ENCODE peak calls at places on chromosomes 12 and 14, in ten cellular contexts. One of them, this sample, is unnamed. For H3K4me1, the result is how much of the 10 kb centered on the place peaks cover.

GRCh38 chr14:105180598-105181528 is at the start of gene NUDT14:
- DNase-seq in A549: peak
- DNase-seq in sigmoid colon: no peak
- DNase-seq in right lobe of liver: peak
- DNase-seq in psoas muscle: peak
- DNase-seq in OCI-LY7: peak
- DNase-seq in GM12878: no peak
- DNase-seq in gastrocnemius medialis: no peak
- DNase-seq in ovary: peak
- DNase-seq in body of pancreas: peak
- DNase-seq in this sample: peak

GRCh38 chr12:20601668-20602280 is 93.4 kb upstream of the SLCO1C1 start:
- DNase-seq in sigmoid colon: no peak
- DNase-seq in body of pancreas: no peak
- DNase-seq in ovary: no peak
- DNase-seq in psoas muscle: no peak
- DNase-seq in A549: peak
- DNase-seq in GM12878: no peak
- DNase-seq in right lobe of liver: no peak
- DNase-seq in gastrocnemius medialis: no peak
- DNase-seq in OCI-LY7: peak
- DNase-seq in this sample: no peak

GRCh38 chr12:2120982-2121758 is 68.4 kb downstream of the CACNA1C start:
- DNase-seq in sigmoid colon: peak
- DNase-seq in psoas muscle: no peak
- DNase-seq in GM12878: no peak
- DNase-seq in right lobe of liver: no peak
- DNase-seq in OCI-LY7: no peak
- DNase-seq in ovary: no peak
- DNase-seq in A549: no peak
- DNase-seq in body of pancreas: no peak
- DNase-seq in gastrocnemius medialis: no peak
- DNase-seq in this sample: no peak

GRCh38 chr12:55847033-55847432 is 4.3 kb upstream of the MMP19 start:
- DNase-seq in OCI-LY7: no peak
- DNase-seq in GM12878: no peak
- DNase-seq in ovary: peak
- DNase-seq in psoas muscle: no peak
- DNase-seq in body of pancreas: no peak
- DNase-seq in gastrocnemius medialis: no peak
- DNase-seq in right lobe of liver: no peak
- DNase-seq in A549: no peak
- DNase-seq in sigmoid colon: peak
- DNase-seq in this sample: no peak

GRCh38 chr12:114982760-114983159 is 298.8 kb upstream of the TBX3 start:
- DNase-seq in A549: peak
- DNase-seq in right lobe of liver: no peak
- DNase-seq in ovary: no peak
- DNase-seq in gastrocnemius medialis: no peak
- DNase-seq in OCI-LY7: no peak
- DNase-seq in psoas muscle: no peak
- DNase-seq in body of pancreas: no peak
- DNase-seq in sigmoid colon: no peak
- DNase-seq in GM12878: no peak
- DNase-seq in this sample: no peak

GRCh38 chr12:38844237-38844636 is 61.2 kb downstream of the CPNE8 start:
- DNase-seq in gastrocnemius medialis: no peak
- DNase-seq in A549: no peak
- DNase-seq in GM12878: no peak
- DNase-seq in psoas muscle: no peak
- DNase-seq in ovary: no peak
- DNase-seq in body of pancreas: no peak
- DNase-seq in sigmoid colon: no peak
- DNase-seq in OCI-LY7: no peak
- DNase-seq in right lobe of liver: no peak
- DNase-seq in this sample: no peak

GRCh38 chr12:110966081-110966760 is 45.8 kb upstream of the MYL2 start:
- DNase-seq in body of pancreas: no peak
- DNase-seq in A549: no peak
- DNase-seq in sigmoid colon: no peak
- DNase-seq in GM12878: no peak
- DNase-seq in psoas muscle: no peak
- DNase-seq in ovary: no peak
- DNase-seq in right lobe of liver: no peak
- DNase-seq in OCI-LY7: no peak
- DNase-seq in gastrocnemius medialis: no peak
- DNase-seq in this sample: no peak

GRCh38 chr14:34029921-34030334 is 79.1 kb upstream of the EGLN3 start:
- DNase-seq in psoas muscle: peak
- DNase-seq in sigmoid colon: peak
- DNase-seq in right lobe of liver: no peak
- DNase-seq in body of pancreas: peak
- DNase-seq in OCI-LY7: no peak
- DNase-seq in A549: no peak
- DNase-seq in gastrocnemius medialis: peak
- DNase-seq in GM12878: no peak
- DNase-seq in ovary: peak
- DNase-seq in this sample: peak

GRCh38 chr14:39641224-39641623 is 209.0 kb upstream of the FBXO33 start:
- DNase-seq in sigmoid colon: no peak
- DNase-seq in A549: no peak
- DNase-seq in ovary: no peak
- DNase-seq in gastrocnemius medialis: no peak
- DNase-seq in psoas muscle: no peak
- DNase-seq in body of pancreas: no peak
- DNase-seq in right lobe of liver: no peak
- DNase-seq in OCI-LY7: no peak
- DNase-seq in GM12878: no peak
- DNase-seq in this sample: no peak

GRCh38 chr12:76083246-76083735 is 1.2 kb downstream of the NAP1L1 start:
- DNase-seq in right lobe of liver: no peak
- DNase-seq in psoas muscle: no peak
- DNase-seq in GM12878: no peak
- DNase-seq in OCI-LY7: no peak
- DNase-seq in body of pancreas: no peak
- DNase-seq in sigmoid colon: no peak
- DNase-seq in gastrocnemius medialis: no peak
- DNase-seq in A549: no peak
- DNase-seq in ovary: no peak
- DNase-seq in this sample: no peak

GRCh38 chr14:53900499-53900898 is 56.1 kb downstream of the BMP4 start:
- DNase-seq in body of pancreas: peak
- DNase-seq in OCI-LY7: no peak
- DNase-seq in sigmoid colon: peak
- DNase-seq in gastrocnemius medialis: peak
- DNase-seq in A549: no peak
- DNase-seq in psoas muscle: peak
- DNase-seq in GM12878: no peak
- DNase-seq in right lobe of liver: no peak
- DNase-seq in ovary: no peak
- DNase-seq in this sample: no peak

GRCh38 chr14:88477513-88478250 is 77.1 kb downstream of the PTPN21 start:
- DNase-seq in ovary: no peak
- DNase-seq in GM12878: no peak
- DNase-seq in gastrocnemius medialis: no peak
- DNase-seq in A549: no peak
- DNase-seq in OCI-LY7: no peak
- DNase-seq in psoas muscle: no peak
- DNase-seq in sigmoid colon: no peak
- DNase-seq in right lobe of liver: no peak
- DNase-seq in body of pancreas: no peak
- DNase-seq in this sample: no peak

GRCh38 chr12:31035944-31036665 is 37.6 kb upstream of the DDX11 start:
- DNase-seq in GM12878: no peak
- DNase-seq in OCI-LY7: no peak
- DNase-seq in body of pancreas: no peak
- DNase-seq in sigmoid colon: no peak
- DNase-seq in psoas muscle: no peak
- DNase-seq in A549: no peak
- DNase-seq in right lobe of liver: no peak
- DNase-seq in ovary: no peak
- DNase-seq in gastrocnemius medialis: no peak
- DNase-seq in this sample: peak

GRCh38 chr12:8504351-8504750 is 9.0 kb upstream of the CLEC4D start:
- DNase-seq in ovary: no peak
- DNase-seq in gastrocnemius medialis: no peak
- DNase-seq in psoas muscle: no peak
- DNase-seq in OCI-LY7: no peak
- DNase-seq in right lobe of liver: no peak
- DNase-seq in body of pancreas: no peak
- DNase-seq in sigmoid colon: no peak
- DNase-seq in GM12878: no peak
- DNase-seq in A549: no peak
- DNase-seq in this sample: no peak

GRCh38 chr14:51368721-51369163 is 128.7 kb downstream of the TMX1 start:
- DNase-seq in right lobe of liver: no peak
- DNase-seq in OCI-LY7: no peak
- DNase-seq in sigmoid colon: no peak
- DNase-seq in body of pancreas: no peak
- DNase-seq in psoas muscle: no peak
- DNase-seq in gastrocnemius medialis: no peak
- DNase-seq in A549: no peak
- DNase-seq in ovary: no peak
- DNase-seq in GM12878: no peak
- DNase-seq in this sample: no peak

GRCh38 chr14:34161351-34162169 is 210.7 kb upstream of the EGLN3 start:
- DNase-seq in GM12878: no peak
- DNase-seq in body of pancreas: no peak
- DNase-seq in gastrocnemius medialis: no peak
- DNase-seq in OCI-LY7: no peak
- DNase-seq in right lobe of liver: no peak
- DNase-seq in sigmoid colon: no peak
- DNase-seq in psoas muscle: no peak
- DNase-seq in ovary: no peak
- DNase-seq in A549: no peak
- DNase-seq in this sample: no peak

GRCh38 chr12:124655317-124656213 is 88.2 kb upstream of the NCOR2 start:
- DNase-seq in psoas muscle: peak
- DNase-seq in body of pancreas: peak
- DNase-seq in A549: peak
- DNase-seq in OCI-LY7: no peak
- DNase-seq in right lobe of liver: peak
- DNase-seq in ovary: peak
- DNase-seq in GM12878: no peak
- DNase-seq in sigmoid colon: peak
- DNase-seq in gastrocnemius medialis: peak
- DNase-seq in this sample: peak

GRCh38 chr14:92680781-92681650 is 67.4 kb downstream of the LGMN start:
- DNase-seq in body of pancreas: peak
- DNase-seq in GM12878: no peak
- DNase-seq in A549: peak
- DNase-seq in ovary: peak
- DNase-seq in OCI-LY7: peak
- DNase-seq in right lobe of liver: peak
- DNase-seq in sigmoid colon: peak
- DNase-seq in psoas muscle: peak
- DNase-seq in gastrocnemius medialis: no peak
- DNase-seq in this sample: peak

GRCh38 chr12:122526683-122527477 is at the start of the genes KNTC1 and RSRC2:
- DNase-seq in A549: peak
- DNase-seq in sigmoid colon: peak
- DNase-seq in OCI-LY7: peak
- DNase-seq in psoas muscle: peak
- DNase-seq in right lobe of liver: peak
- DNase-seq in gastrocnemius medialis: peak
- DNase-seq in body of pancreas: peak
- DNase-seq in ovary: peak
- DNase-seq in GM12878: peak
- DNase-seq in this sample: peak
- TF ChIP-seq CTCF in A549: no peak
- TF ChIP-seq CTCF in sigmoid colon: no peak
- TF ChIP-seq CTCF in OCI-LY7: no peak
- TF ChIP-seq CTCF in psoas muscle: no peak
- TF ChIP-seq CTCF in right lobe of liver: no peak
- TF ChIP-seq CTCF in gastrocnemius medialis: no peak
- TF ChIP-seq CTCF in body of pancreas: no peak
- TF ChIP-seq CTCF in ovary: no peak
- TF ChIP-seq CTCF in GM12878: no peak
- TF ChIP-seq CTCF in this sample: no peak

GRCh38 chr12:47224563-47225133 is 144.9 kb upstream of the AMIGO2 start:
- DNase-seq in OCI-LY7: no peak
- DNase-seq in ovary: no peak
- DNase-seq in A549: peak
- DNase-seq in GM12878: no peak
- DNase-seq in right lobe of liver: no peak
- DNase-seq in body of pancreas: no peak
- DNase-seq in sigmoid colon: no peak
- DNase-seq in psoas muscle: no peak
- DNase-seq in gastrocnemius medialis: no peak
- DNase-seq in this sample: no peak
- H3K27ac ChIP-seq in OCI-LY7: no peak
- H3K27ac ChIP-seq in ovary: peak
- H3K27ac ChIP-seq in A549: peak
- H3K27ac ChIP-seq in GM12878: no peak
- H3K27ac ChIP-seq in right lobe of liver: peak
- H3K27ac ChIP-seq in body of pancreas: no peak
- H3K27ac ChIP-seq in sigmoid colon: no peak
- H3K27ac ChIP-seq in psoas muscle: no peak
- H3K27ac ChIP-seq in gastrocnemius medialis: no peak
- H3K27ac ChIP-seq in this sample: no peak

DNA sequence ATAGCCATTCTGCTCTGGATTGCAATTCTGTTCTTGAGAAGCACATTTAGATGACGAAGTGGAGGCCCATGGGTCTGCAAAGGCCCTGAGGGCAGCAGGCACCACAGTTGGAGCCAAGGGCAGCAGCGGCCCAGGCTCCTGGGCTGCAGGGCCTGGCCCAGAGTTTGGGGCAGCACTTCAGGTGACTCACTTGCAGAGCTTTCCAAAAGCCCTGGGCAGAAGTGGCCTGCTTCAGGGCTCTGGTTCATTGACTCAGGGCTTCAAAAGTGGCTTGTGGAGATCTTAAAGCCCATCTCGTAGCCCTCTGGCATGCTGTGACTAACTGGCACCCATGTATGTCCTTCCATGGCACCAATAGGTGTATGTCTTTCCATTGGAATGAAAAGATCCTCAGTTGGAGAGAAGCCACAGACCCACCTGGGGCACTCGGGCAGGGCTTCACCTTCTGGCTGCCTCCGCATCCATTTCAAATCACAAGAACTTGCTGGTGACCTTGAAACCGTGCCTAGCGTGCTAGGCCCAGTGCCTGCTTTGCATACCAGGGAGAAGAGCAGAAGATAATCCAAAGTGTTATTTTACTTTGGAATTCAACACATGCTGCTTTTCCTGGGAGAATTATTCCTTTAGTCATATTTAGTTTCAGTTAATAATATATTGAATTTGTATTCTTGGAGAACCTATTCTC is 106.7 kb downstream of the PRMT8 start:
- DNase-seq in OCI-LY7: no peak
- DNase-seq in sigmoid colon: peak
- DNase-seq in psoas muscle: no peak
- DNase-seq in ovary: peak
- DNase-seq in A549: no peak
- DNase-seq in gastrocnemius medialis: no peak
- DNase-seq in right lobe of liver: no peak
- DNase-seq in GM12878: no peak
- DNase-seq in body of pancreas: peak
- DNase-seq in this sample: no peak
- H3K4me1 ChIP-seq in OCI-LY7: under half
- H3K4me1 ChIP-seq in sigmoid colon: under half
- H3K4me1 ChIP-seq in psoas muscle: under half
- H3K4me1 ChIP-seq in ovary: under half
- H3K4me1 ChIP-seq in A549: under half
- H3K4me1 ChIP-seq in gastrocnemius medialis: under half
- H3K4me1 ChIP-seq in right lobe of liver: under half
- H3K4me1 ChIP-seq in GM12878: under half
- H3K4me1 ChIP-seq in body of pancreas: under half
- H3K4me1 ChIP-seq in this sample: under half

GRCh38 chr12:77940011-77940423 is 109.3 kb downstream of the NAV3 start:
- DNase-seq in OCI-LY7: no peak
- DNase-seq in gastrocnemius medialis: no peak
- DNase-seq in psoas muscle: no peak
- DNase-seq in A549: peak
- DNase-seq in GM12878: no peak
- DNase-seq in right lobe of liver: no peak
- DNase-seq in body of pancreas: no peak
- DNase-seq in ovary: no peak
- DNase-seq in sigmoid colon: no peak
- DNase-seq in this sample: no peak
- TF ChIP-seq CTCF in OCI-LY7: no peak
- TF ChIP-seq CTCF in gastrocnemius medialis: no peak
- TF ChIP-seq CTCF in psoas muscle: no peak
- TF ChIP-seq CTCF in A549: no peak
- TF ChIP-seq CTCF in GM12878: no peak
- TF ChIP-seq CTCF in right lobe of liver: no peak
- TF ChIP-seq CTCF in body of pancreas: no peak
- TF ChIP-seq CTCF in ovary: no peak
- TF ChIP-seq CTCF in sigmoid colon: no peak
- TF ChIP-seq CTCF in this sample: no peak